ENCODE peak calls at places on chromosomes 4 and X, in four cellular contexts. H, C, K and I are unnamed samples. For H3K4me1, the result is how much of the 10 kb centered on the place peaks cover.

GRCh38 chr4:47942420-47942819 is 28.0 kb upstream of the NFXL1 start:
- DNase-seq in H (no peak), C (no peak), K (no peak), I (no peak)

GRCh38 chrX:129996120-129996519 is 13.7 kb downstream of the BCORL1 start:
- DNase-seq in H (no peak), C (no peak), K (no peak), I (no peak)

GRCh38 chrX:12080265-12080664 is 58.0 kb upstream of the FRMPD4 start:
- DNase-seq in H (no peak), C (peak), K (peak), I (peak)

GRCh38 chr4:100098681-100099080 is 91.6 kb downstream of the DDIT4L start:
- DNase-seq in H (no peak), C (no peak), K (no peak), I (peak)

GRCh38 chr4:177301127-177301639 is 8.5 kb upstream of the NEIL3 start:
- DNase-seq in H (no peak), C (no peak), K (no peak), I (no peak)

GRCh38 chr4:74623041-74623440 is 171.3 kb downstream of the BTC start:
- DNase-seq in H (peak), C (peak), K (peak), I (peak)

GRCh38 chr4:165355900-165356300 is 22.9 kb upstream of the CPE start:
- DNase-seq in H (peak), C (peak), K (peak), I (no peak)

GRCh38 chrX:123731258-123731986 is 1.4 kb downstream of the THOC2 start:
- DNase-seq in H (no peak), C (peak), K (no peak), I (peak)

GRCh38 chr4:25883565-25883964 is 20.8 kb upstream of the SEL1L3 start:
- DNase-seq in H (no peak), C (no peak), K (no peak), I (no peak)

GRCh38 chrX:30151964-30152363 is 63.4 kb upstream of the MAGEB2 start:
- DNase-seq in H (no peak), C (no peak), K (no peak), I (no peak)

GRCh38 chr4:121701263-121701662 is 4.5 kb upstream of the ANXA5 start:
- DNase-seq in H (no peak), C (no peak), K (no peak), I (no peak)

GRCh38 chr4:90979551-90979950 is 852.4 kb downstream of the CCSER1 start:
- DNase-seq in H (no peak), C (no peak), K (no peak), I (no peak)

GRCh38 chrX:150841466-150842197 is 56.8 kb downstream of the CD99L2 start:
- DNase-seq in H (no peak), C (no peak), K (no peak), I (no peak)

GRCh38 chrX:136954930-136955329 is 74.4 kb upstream of the RBMX start:
- DNase-seq in H (peak), C (peak), K (no peak), I (no peak)

GRCh38 chrX:49111846-49112245 is 11.7 kb downstream of the GPKOW start:
- DNase-seq in H (no peak), C (no peak), K (no peak), I (no peak)

GRCh38 chr4:163922302-163922701 is 427.8 kb downstream of the TMA16 start:
- DNase-seq in H (no peak), C (no peak), K (no peak), I (no peak)

DNA sequence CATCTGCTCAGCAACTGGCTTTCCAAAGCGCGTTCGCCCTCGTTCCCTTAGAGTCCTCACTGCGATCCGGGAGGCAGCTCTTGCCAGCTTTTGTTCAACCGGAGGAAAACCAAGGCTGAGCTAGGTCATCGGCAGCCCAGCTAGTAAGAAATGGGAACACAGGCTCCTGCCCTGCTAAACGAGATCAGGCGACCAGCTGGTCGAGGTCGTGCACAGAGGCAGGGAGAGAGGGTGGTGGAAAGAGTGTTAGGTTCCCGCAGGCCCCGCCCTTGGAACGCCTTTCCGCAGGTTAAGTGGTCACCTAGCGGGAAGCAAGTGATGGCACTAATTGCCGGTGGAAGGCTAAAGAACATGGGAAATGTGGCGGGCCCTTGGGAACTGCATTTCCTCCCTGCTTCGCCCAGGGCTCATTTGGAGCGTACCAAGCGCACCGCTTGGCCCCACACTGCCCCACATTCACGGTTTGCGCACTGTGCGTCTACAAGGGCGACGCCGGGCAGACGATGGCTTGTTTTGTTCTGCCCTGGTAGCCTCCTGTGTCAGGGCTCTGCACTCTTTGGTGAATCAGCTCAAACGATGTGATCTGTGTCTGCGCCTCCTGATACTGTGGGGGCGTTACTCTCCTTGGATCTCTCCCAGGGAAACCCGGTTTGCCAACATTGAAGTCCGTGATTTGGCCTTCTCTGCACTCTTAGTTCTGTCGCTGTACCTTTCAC is 7.2 kb upstream of the PRDM8 start:
- DNase-seq in H (no peak), C (no peak), K (no peak), I (no peak)
- H3K4me3 ChIP-seq in H (no peak), C (no peak), K (no peak), I (no peak)

GRCh38 chr4:184649026-184649970 is at the start of the genes CASP3 and PRIMPOL:
- DNase-seq in H (peak), C (peak), K (peak), I (peak)
- H3K4me1 ChIP-seq in H (under half), C (under half), K (under half), I (under half)

GRCh38 chr4:8704632-8705031 is 112.1 kb downstream of the CPZ start:
- DNase-seq in H (no peak), C (no peak), K (no peak), I (no peak)
- H3K4me3 ChIP-seq in H (no peak), C (no peak), K (no peak), I (no peak)

DNA sequence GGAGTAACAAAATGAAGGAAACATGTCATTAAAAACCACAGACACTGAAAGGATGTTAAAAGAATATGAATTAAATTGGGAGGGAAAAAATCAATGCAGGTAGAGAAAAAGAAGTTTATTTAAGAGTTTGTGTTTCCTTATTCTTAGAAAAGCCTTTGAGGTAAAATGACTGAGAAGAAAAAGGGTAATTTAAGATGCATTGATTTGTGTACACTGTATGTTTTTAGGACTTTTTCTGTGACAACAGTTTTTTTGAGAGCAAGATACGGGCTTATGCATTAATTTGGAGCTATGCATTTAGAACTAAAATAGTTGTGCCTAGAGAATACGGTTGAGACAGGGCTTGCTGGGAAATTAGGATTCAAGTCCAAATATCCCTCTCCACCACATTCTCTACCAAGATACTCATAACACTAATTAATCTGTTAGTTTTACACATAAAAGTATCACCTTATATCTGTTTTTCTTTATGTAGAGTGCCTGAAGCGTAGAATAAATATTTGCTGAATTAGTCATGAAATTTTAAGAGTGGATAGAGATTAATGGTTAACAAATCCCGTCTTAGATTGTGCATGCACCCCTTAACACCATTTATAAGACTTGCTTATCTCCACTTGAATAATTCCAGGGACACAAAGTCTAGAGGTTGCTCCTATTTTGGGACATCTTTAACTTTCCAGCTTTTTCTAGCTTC is 232.5 kb downstream of the PCDH7 start:
- DNase-seq in H (peak), C (no peak), K (no peak), I (no peak)
- H3K4me1 ChIP-seq in H (half or more), C (under half), K (under half), I (under half)

DNA sequence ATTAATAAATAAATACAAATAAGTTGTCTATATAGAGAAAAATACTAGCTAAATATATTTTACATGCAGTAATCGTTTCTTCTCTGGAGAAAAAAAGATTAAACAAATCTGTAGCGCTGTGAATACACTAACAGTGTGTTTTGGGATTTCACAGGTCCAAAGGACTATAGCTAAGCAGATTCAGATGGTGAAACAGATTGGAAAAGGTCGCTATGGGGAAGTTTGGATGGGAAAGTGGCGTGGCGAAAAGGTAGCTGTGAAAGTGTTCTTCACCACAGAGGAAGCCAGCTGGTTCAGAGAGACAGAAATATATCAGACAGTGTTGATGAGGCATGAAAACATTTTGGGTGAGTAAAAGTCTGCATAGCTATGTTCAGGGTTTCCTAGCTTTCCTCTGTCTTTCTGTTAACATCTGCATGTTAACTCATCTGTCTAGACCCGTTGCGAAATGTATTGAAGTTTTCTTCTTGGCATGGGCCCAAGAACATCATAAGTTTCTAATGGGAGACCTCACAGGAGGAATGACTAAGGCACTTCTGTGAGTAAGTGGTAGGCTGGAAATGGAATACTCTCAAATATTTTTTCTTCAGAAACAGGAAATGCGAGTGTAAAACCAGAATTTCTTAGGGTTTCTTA is 372.1 kb downstream of the BMPR1B start:
- DNase-seq in H (peak), C (no peak), K (no peak), I (no peak)
- H3K4me3 ChIP-seq in H (no peak), C (peak), K (no peak), I (no peak)

DNA sequence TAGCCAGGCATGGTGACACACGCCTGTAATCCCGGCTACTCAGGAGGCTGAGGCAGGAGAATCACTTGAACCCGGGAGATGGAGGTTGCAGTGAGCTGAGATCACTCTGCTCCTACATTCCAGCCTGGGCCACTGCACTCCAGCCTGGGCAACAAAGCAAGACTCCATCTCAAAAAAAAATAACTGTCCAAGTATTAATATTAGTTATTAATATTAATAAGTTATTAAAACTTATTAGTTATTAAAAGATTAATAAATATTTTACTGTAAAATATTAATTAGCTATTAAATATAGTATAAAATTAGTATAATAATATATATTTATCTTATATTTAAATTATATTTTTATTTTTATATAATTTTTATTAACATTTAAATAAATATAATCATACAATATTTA is 19.5 kb upstream of the NDST3 start:
- DNase-seq in H (no peak), C (no peak), K (no peak), I (no peak)
- H3K4me1 ChIP-seq in H (under half), C (under half), K (under half), I (under half)

GRCh38 chrX:111409326-111409725 is 2.7 kb downstream of the DCX start:
- DNase-seq in H (no peak), C (no peak), K (no peak), I (no peak)
- H3K4me3 ChIP-seq in H (no peak), C (no peak), K (no peak), I (no peak)